ENCODE peak calls at places on chromosomes 1 and 21, in ten cellular contexts. N is PC-9; S is foreskin fibroblast; V is psoas muscle; W is colonic mucosa; B is suprapubic skin; Y is naive thymus-derived CD4-positive, alpha-beta T cell; U is neural progenitor cell; P is kidney; F is heart right ventricle. X is an unnamed sample.

GRCh38 chr1:156055649-156056048 is 1.1 kb downstream of the LAMTOR2 start:
- DNase-seq in V (no peak), F (no peak), P (no peak), U (no peak), N (no peak), B (no peak), S (no peak), W (no peak), Y (no peak), X (no peak)

GRCh38 chr1:234602334-234603220 is 7.4 kb downstream of the IRF2BP2 start:
- DNase-seq in S (peak), U (no peak), N (peak), F (peak), B (no peak), Y (no peak), W (peak), V (no peak), P (no peak), X (peak)

GRCh38 chr1:205313681-205314308 is 7.8 kb downstream of the NUAK2 start:
- DNase-seq in F (peak), U (peak), P (peak), W (peak), V (peak), B (no peak), Y (peak), S (peak), N (no peak), X (no peak)

GRCh38 chr1:32411261-32411660 is 17.0 kb upstream of the BSDC1 start:
- DNase-seq in Y (no peak), W (no peak), V (no peak), P (no peak), U (no peak), N (no peak), B (no peak), S (no peak), F (no peak), X (no peak)

GRCh38 chr1:112956503-112957132 is 622 bp upstream of the SLC16A1 start:
- DNase-seq in Y (no peak), U (peak), P (peak), N (no peak), F (no peak), V (no peak), W (peak), S (no peak), B (peak), X (no peak)

GRCh38 chr21:34613679-34614442 is 1.1 kb downstream of the RCAN1 start:
- DNase-seq in U (peak), W (no peak), F (no peak), S (peak), Y (no peak), V (no peak), P (no peak), N (no peak), B (no peak), X (no peak)

GRCh38 chr1:17304155-17304826 is 3.7 kb upstream of the PADI4 start:
- DNase-seq in U (no peak), S (peak), W (no peak), P (no peak), Y (no peak), V (no peak), N (peak), B (no peak), F (no peak), X (no peak)

GRCh38 chr1:46301406-46302090 is 1.9 kb downstream of the LRRC41 start:
- DNase-seq in S (peak), N (no peak), W (peak), P (peak), V (peak), U (peak), Y (no peak), B (peak), F (peak), X (no peak)

GRCh38 chr1:7940745-7941436 is at the start of gene TNFRSF9:
- DNase-seq in S (no peak), B (no peak), U (no peak), F (no peak), Y (no peak), P (no peak), W (no peak), V (no peak), N (peak), X (no peak)

GRCh38 chr1:205565799-205566198 is 61.3 kb downstream of the CDK18 start:
- DNase-seq in N (no peak), B (no peak), U (no peak), F (no peak), W (peak), S (no peak), P (no peak), V (no peak), Y (no peak), X (no peak)

GRCh38 chr1:200783926-200784325 is 45.2 kb downstream of the CAMSAP2 start:
- DNase-seq in N (no peak), P (no peak), W (no peak), B (no peak), F (no peak), V (no peak), Y (no peak), U (no peak), S (no peak), X (no peak)

GRCh38 chr1:39646232-39647081 is 7.0 kb upstream of the HEYL start:
- DNase-seq in U (peak), Y (no peak), N (no peak), S (peak), P (peak), B (no peak), V (peak), F (peak), W (peak), X (no peak)

GRCh38 chr1:96464159-96464558 is 257.4 kb upstream of the PTBP2 start:
- DNase-seq in F (no peak), U (peak), Y (no peak), N (no peak), S (no peak), V (no peak), P (no peak), B (no peak), W (no peak), X (no peak)

GRCh38 chr1:244837597-244838258 is 2.3 kb downstream of the COX20 start:
- DNase-seq in N (no peak), F (no peak), U (no peak), B (no peak), Y (no peak), W (no peak), S (no peak), P (no peak), V (no peak), X (no peak)

GRCh38 chr1:168319691-168320090 is 39.0 kb downstream of the TBX19 start:
- DNase-seq in V (no peak), N (no peak), W (no peak), S (peak), B (no peak), Y (no peak), U (peak), P (peak), F (no peak), X (no peak)

GRCh38 chr1:112887599-112888303 is 68.2 kb downstream of the SLC16A1 start:
- DNase-seq in N (no peak), F (no peak), Y (no peak), U (no peak), W (no peak), V (no peak), P (no peak), B (no peak), S (no peak), X (no peak)

GRCh38 chr1:43908858-43909257 is 24.7 kb upstream of the ARTN start:
- DNase-seq in N (no peak), W (no peak), V (no peak), F (no peak), B (no peak), P (no peak), U (no peak), Y (no peak), S (no peak), X (no peak)

GRCh38 chr1:23984417-23985186 is 4.5 kb upstream of the SRSF10 start:
- DNase-seq in Y (no peak), U (no peak), P (no peak), F (no peak), N (no peak), S (peak), V (no peak), W (peak), B (no peak), X (no peak)

GRCh38 chr1:69568435-69569280 is 936 bp downstream of the LRRC7 start:
- DNase-seq in Y (no peak), N (no peak), F (no peak), B (no peak), U (peak), P (peak), S (peak), W (no peak), V (peak), X (no peak)
- H3K4me3 ChIP-seq in Y (peak), N (no peak), F (peak), B (peak), U (peak), P (peak), S (peak), W (peak), V (peak), X (peak)

GRCh38 chr1:11921022-11921421 is 5.2 kb downstream of the KIAA2013 start:
- DNase-seq in B (no peak), F (no peak), Y (no peak), W (no peak), N (no peak), P (no peak), V (no peak), S (no peak), U (peak), X (no peak)

GRCh38 chr1:11923827-11924113 is 2.5 kb downstream of the KIAA2013 start:
- DNase-seq in W (no peak), Y (no peak), F (no peak), U (no peak), V (no peak), P (no peak), N (no peak), B (no peak), S (no peak), X (no peak)

GRCh38 chr1:11925938-11926292 is 312 bp downstream of the KIAA2013 start:
- DNase-seq in P (peak), B (no peak), N (peak), U (no peak), V (no peak), W (no peak), F (no peak), Y (no peak), S (no peak), X (no peak)

GRCh38 chr1:11924334-11925195 is 1.7 kb downstream of the KIAA2013 start:
- DNase-seq in B (no peak), S (no peak), N (no peak), P (no peak), V (no peak), Y (no peak), W (peak), U (no peak), F (no peak), X (no peak)

DNA sequence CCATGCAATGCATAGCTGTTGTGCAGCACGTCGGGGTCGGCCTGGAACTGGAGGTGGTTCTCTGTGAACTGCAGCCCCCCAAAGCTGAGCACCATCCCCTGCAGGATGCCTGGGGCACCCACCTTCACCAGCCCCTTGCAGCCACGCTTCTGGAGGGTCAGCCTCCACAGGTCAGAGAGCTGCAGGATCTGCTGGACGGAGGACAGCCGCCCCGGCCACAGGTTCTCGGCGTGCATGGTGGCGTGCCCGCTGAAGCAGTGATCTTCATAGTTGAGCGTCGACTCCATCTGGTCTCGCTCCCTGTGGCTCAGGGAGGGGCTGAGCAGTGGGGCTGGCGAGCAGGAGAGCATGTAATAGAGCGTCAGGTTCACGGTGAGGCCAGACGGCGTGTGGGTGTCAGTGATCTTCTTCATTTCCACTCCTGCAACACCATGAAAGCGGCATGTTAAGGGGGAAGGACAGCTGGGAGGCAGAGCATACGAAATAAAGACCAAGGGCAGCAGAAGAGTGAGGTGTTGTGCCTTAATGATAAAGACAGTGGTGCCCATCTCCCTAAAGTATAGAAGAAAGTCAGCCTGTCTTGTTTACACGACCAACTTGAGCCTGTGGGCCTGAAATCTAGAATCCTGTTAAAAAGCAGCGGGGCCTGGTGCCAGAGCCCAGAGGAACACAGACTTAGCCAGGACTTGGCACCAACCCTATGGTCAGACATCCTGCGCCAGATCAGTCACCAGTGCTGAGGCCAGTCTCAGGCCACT is 3.0 kb downstream of the KIAA2013 start:
- DNase-seq in B (no peak), F (no peak), S (no peak), W (no peak), U (no peak), P (no peak), N (no peak), Y (no peak), V (peak), X (no peak)
- H3K4me3 ChIP-seq in B (no peak), F (peak), S (no peak), W (no peak), U (no peak), P (peak), N (no peak), Y (no peak), V (peak), X (no peak)

GRCh38 chr1:161506336-161507223 is 1.3 kb downstream of the FCGR2A start:
- DNase-seq in P (no peak), U (no peak), B (peak), N (no peak), S (peak), V (no peak), W (no peak), F (peak), Y (no peak), X (no peak)
- H3K4me3 ChIP-seq in P (no peak), U (no peak), B (peak), N (no peak), S (no peak), V (peak), W (peak), F (peak), Y (no peak), X (no peak)

DNA sequence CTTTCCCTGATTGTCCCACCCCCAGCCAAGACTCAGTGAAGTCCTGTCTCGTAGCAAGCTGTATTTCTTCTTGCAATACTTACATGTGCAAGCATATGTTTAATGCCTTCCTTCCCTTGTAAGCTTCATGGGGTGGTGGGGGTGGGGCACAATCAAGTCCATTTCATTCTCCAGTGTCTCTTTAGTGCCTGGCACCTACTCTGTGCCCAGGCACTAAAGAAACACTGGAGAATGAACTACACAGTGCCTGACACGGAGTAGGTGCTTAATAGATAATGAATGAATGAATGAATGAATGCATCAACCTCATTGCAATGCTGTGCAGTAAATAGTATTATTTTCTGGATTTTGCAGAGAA is 143.0 kb downstream of the PLPP3 start:
- DNase-seq in V (no peak), Y (no peak), S (no peak), U (no peak), B (no peak), P (no peak), W (no peak), N (no peak), F (no peak), X (no peak)
- H3K4me3 ChIP-seq in V (no peak), Y (no peak), S (no peak), U (peak), B (no peak), P (no peak), W (no peak), N (no peak), F (no peak), X (no peak)

GRCh38 chr1:2115008-2115921 is 65.1 kb downstream of the PRKCZ start:
- DNase-seq in F (no peak), N (no peak), U (no peak), Y (no peak), B (no peak), V (no peak), W (no peak), S (no peak), P (peak), X (no peak)
- H3K4me3 ChIP-seq in F (no peak), N (no peak), U (peak), Y (no peak), B (no peak), V (no peak), W (no peak), S (no peak), P (no peak), X (no peak)